ENCODE peak calls at places on chromosome 4, in nine cellular contexts. Z is adrenal gland, N is nephron progenitor cell, K is neural crest cell, X is omental fat pad, A is endothelial cell, T is B cell, P is GM06990, S is left ventricle myocardium inferior. G is an unnamed sample.

GRCh38 chr4:89111833-89112563 is 665 bp downstream of the TIGD2 start:
- DNase-seq in Z (no peak), N (no peak), K (no peak), X (no peak), A (peak; percentile 9), T (no peak), P (no peak), S (no peak), G (no peak)

GRCh38 chr4:53019485-53020382 is 157.6 kb downstream of the RASL11B start:
- DNase-seq in Z (no peak), N (no peak), K (no peak), X (no peak), A (no peak), T (no peak), P (no peak), S (no peak), G (no peak)

GRCh38 chr4:138919094-138919936 is 96.3 kb upstream of the NOCT start:
- DNase-seq in Z (peak; percentile 35), N (peak; percentile 79), K (peak; percentile 76), X (no peak), A (peak; percentile 87), T (peak; percentile 56), P (no peak), S (peak; percentile 72), G (peak; percentile 44)

GRCh38 chr4:138555107-138555506 is 313.0 kb upstream of the SLC7A11 start:
- DNase-seq in Z (no peak), N (no peak), K (no peak), X (no peak), A (no peak), T (no peak), P (no peak), S (no peak), G (no peak)

GRCh38 chr4:156788782-156789181 is 182.8 kb downstream of the PDGFC start:
- DNase-seq in Z (no peak), N (no peak), K (no peak), X (no peak), A (no peak), T (no peak), P (no peak), S (no peak), G (no peak)

GRCh38 chr4:43238556-43238955 is 346.0 kb downstream of the GRXCR1 start:
- DNase-seq in Z (no peak), N (no peak), K (no peak), X (no peak), A (no peak), T (no peak), P (no peak), S (no peak), G (no peak)

GRCh38 chr4:18103876-18104275 is 82.3 kb upstream of the LCORL start:
- DNase-seq in Z (no peak), N (no peak), K (no peak), X (no peak), A (no peak), T (no peak), P (no peak), S (no peak), G (no peak)

GRCh38 chr4:3145251-3145908 is 70.9 kb downstream of the HTT start:
- DNase-seq in Z (no peak), N (no peak), K (no peak), X (no peak), A (no peak), T (no peak), P (no peak), S (no peak), G (no peak)

GRCh38 chr4:149785686-149786431 is 29.8 kb downstream of the IQCM start:
- DNase-seq in Z (no peak), N (no peak), K (no peak), X (no peak), A (no peak), T (no peak), P (no peak), S (no peak), G (no peak)

GRCh38 chr4:159547645-159548308 is 444.9 kb downstream of the RAPGEF2 start:
- DNase-seq in Z (no peak), N (no peak), K (no peak), X (no peak), A (no peak), T (no peak), P (no peak), S (no peak), G (no peak)

GRCh38 chr4:136457004-136457403 is 1075.3 kb downstream of the PCDH18 start:
- DNase-seq in Z (no peak), N (no peak), K (no peak), X (no peak), A (no peak), T (no peak), P (no peak), S (no peak), G (no peak)

GRCh38 chr4:102439835-102440234 is 61.3 kb upstream of the NFKB1 start:
- DNase-seq in Z (no peak), N (no peak), K (no peak), X (no peak), A (no peak), T (no peak), P (no peak), S (no peak), G (no peak)

GRCh38 chr4:152687974-152688599 is 8.3 kb upstream of the TMEM154 start:
- DNase-seq in Z (no peak), N (no peak), K (no peak), X (no peak), A (no peak), T (no peak), P (no peak), S (peak; percentile 24), G (no peak)

GRCh38 chr4:53507671-53508286 is 83.5 kb downstream of the LNX1 start:
- DNase-seq in Z (no peak), N (no peak), K (no peak), X (no peak), A (no peak), T (no peak), P (no peak), S (peak; percentile 78), G (no peak)

GRCh38 chr4:169404959-169405358 is 134.2 kb upstream of the SH3RF1 start:
- DNase-seq in Z (no peak), N (no peak), K (no peak), X (no peak), A (no peak), T (no peak), P (no peak), S (no peak), G (no peak)

GRCh38 chr4:169400832-169401231 is 130.1 kb upstream of the SH3RF1 start:
- DNase-seq in Z (no peak), N (no peak), K (no peak), X (no peak), A (no peak), T (no peak), P (no peak), S (no peak), G (no peak)

GRCh38 chr4:169398294-169398693 is 127.5 kb upstream of the SH3RF1 start:
- DNase-seq in Z (no peak), N (no peak), K (no peak), X (no peak), A (no peak), T (no peak), P (no peak), S (no peak), G (no peak)

GRCh38 chr4:169397762-169398161 is 127.0 kb upstream of the SH3RF1 start:
- DNase-seq in Z (no peak), N (no peak), K (no peak), X (no peak), A (no peak), T (no peak), P (no peak), S (no peak), G (no peak)

GRCh38 chr4:169399976-169400767 is 129.4 kb upstream of the SH3RF1 start:
- DNase-seq in Z (no peak), N (no peak), K (no peak), X (no peak), A (no peak), T (no peak), P (peak; percentile 18), S (no peak), G (no peak)
- TF ChIP-seq CTCF in Z (no peak), N (no peak), K (no peak), X (no peak), A (no peak), T (no peak), P (no peak), S (no peak), G (no peak)

GRCh38 chr4:663438-664428 is 10.3 kb downstream of the ATP5ME start:
- DNase-seq in Z (peak; percentile 20), N (peak; percentile 64), K (no peak), X (no peak), A (peak; percentile 50), T (peak; percentile 85), P (peak; percentile 75), S (peak; percentile 54), G (peak; percentile 90)
- TF ChIP-seq CTCF in Z (no peak), N (no peak), K (no peak), X (no peak), A (no peak), T (peak; percentile 31), P (no peak), S (no peak), G (no peak)

GRCh38 chr4:48557478-48557877 is 67.4 kb downstream of the ZAR1 start:
- DNase-seq in Z (no peak), N (no peak), K (no peak), X (no peak), A (no peak), T (no peak), P (no peak), S (no peak), G (no peak)
- TF ChIP-seq CTCF in Z (no peak), N (no peak), K (peak; percentile 48), X (no peak), A (peak; percentile 23), T (no peak), P (peak; percentile 25), S (peak; percentile 10), G (no peak)

GRCh38 chr4:147408189-147408588 is 72.7 kb upstream of the EDNRA start:
- DNase-seq in Z (no peak), N (no peak), K (no peak), X (no peak), A (no peak), T (no peak), P (no peak), S (no peak), G (no peak)

GRCh38 chr4:147409350-147409749 is 71.5 kb upstream of the EDNRA start:
- DNase-seq in Z (no peak), N (no peak), K (no peak), X (no peak), A (no peak), T (no peak), P (no peak), S (no peak), G (no peak)

DNA sequence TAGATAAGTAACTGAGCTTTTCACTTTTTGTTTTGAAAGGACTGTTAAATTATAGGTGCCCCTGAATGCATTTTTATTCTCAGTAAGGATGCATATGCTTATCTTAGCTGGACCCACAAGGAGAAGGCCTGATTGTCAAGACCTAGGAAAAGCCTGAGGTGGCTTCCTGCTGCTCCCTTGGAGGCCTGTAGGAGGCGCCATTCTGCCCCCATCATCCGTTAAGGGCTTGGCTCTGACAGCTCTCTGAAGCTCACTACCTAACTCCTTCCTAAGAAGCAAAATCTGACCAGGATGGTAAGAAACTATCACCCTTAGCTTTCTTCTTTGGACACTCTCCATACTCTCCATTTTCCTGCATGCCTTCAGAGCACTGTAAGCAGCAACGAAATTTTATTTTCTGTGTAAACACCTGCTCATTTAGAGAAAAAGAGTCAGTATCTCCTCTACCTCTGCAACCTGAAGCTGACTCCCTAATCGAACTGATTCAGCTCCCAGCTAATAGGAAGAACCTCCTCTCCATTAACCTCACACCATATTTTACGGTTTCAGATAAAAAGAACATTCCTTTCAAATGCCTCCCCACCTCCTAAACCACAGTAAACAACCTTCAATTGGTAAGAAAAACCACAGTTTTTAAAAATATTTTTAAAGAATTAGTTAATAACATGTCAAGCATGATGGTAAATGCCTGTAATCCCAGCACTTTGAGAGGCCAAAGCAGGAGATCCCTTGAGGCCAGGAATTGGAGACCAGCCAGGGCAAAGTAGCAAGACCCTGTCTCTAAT is 73.4 kb upstream of the EDNRA start:
- DNase-seq in Z (no peak), N (no peak), K (no peak), X (no peak), A (no peak), T (no peak), P (no peak), S (peak; percentile 24), G (no peak)
- TF ChIP-seq CTCF in Z (no peak), N (peak; percentile 28), K (peak; percentile 46), X (no peak), A (peak; percentile 54), T (no peak), P (peak; percentile 63), S (peak; percentile 14), G (peak; percentile 32)